ENCODE peak calls at places on chromosomes 16 and 17, in six cellular contexts. O, S, Y, C, H and R are unnamed samples.

GRCh38 chr17:4968166-4968915 is 724 bp upstream of the SPAG7 start:
- DNase-seq in O (no peak), S (no peak), Y (no peak), C (no peak), H (no peak), R (no peak)

GRCh38 chr16:51500306-51500705 is 349.2 kb upstream of the SALL1 start:
- DNase-seq in O (no peak), S (no peak), Y (no peak), C (no peak), H (no peak), R (peak; percentile 16)

GRCh38 chr16:31484491-31485171 is 1.7 kb downstream of the SLC5A2 start:
- DNase-seq in O (no peak), S (no peak), Y (no peak), C (peak; percentile 72), H (no peak), R (no peak)

GRCh38 chr16:28503470-28504259 is 3.0 kb downstream of the IL27 start:
- DNase-seq in O (no peak), S (no peak), Y (no peak), C (no peak), H (no peak), R (no peak)

GRCh38 chr17:7367083-7367482 is 12.1 kb downstream of the TMEM95 start:
- DNase-seq in O (no peak), S (no peak), Y (no peak), C (no peak), H (no peak), R (no peak)

GRCh38 chr16:86403056-86403455 is 107.3 kb upstream of the FOXF1 start:
- DNase-seq in O (no peak), S (no peak), Y (no peak), C (no peak), H (no peak), R (no peak)

GRCh38 chr17:27462714-27463113 is 6.5 kb downstream of the KSR1 start:
- DNase-seq in O (no peak), S (no peak), Y (no peak), C (no peak), H (no peak), R (no peak)

GRCh38 chr17:16927641-16928321 is 44.1 kb downstream of the TNFRSF13B start:
- DNase-seq in O (no peak), S (no peak), Y (peak; percentile 55), C (no peak), H (no peak), R (no peak)

GRCh38 chr17:4375039-4375748 is 8.7 kb upstream of the UBE2G1 start:
- DNase-seq in O (no peak), S (no peak), Y (no peak), C (no peak), H (no peak), R (no peak)